ENCODE peak calls at places on chromosomes 6 and 20, in six cellular contexts. E, V, C, A, I and Z are unnamed samples.

GRCh38 chr6:34546551-34547321 is 9.4 kb downstream of the SPDEF start:
- DNase-seq in I (no peak), C (peak; percentile 21), A (no peak), E (no peak), V (peak; percentile 54), Z (no peak)

GRCh38 chr6:47180633-47181032 is 129.1 kb downstream of the TNFRSF21 start:
- DNase-seq in C (no peak), A (no peak), V (no peak), E (no peak), I (no peak), Z (no peak)

GRCh38 chr6:158409451-158409850 is 97.2 kb downstream of the TULP4 start:
- DNase-seq in C (peak; percentile 14), V (peak; percentile 41), E (no peak), A (no peak), I (no peak), Z (no peak)

GRCh38 chr6:20400476-20401402 is 940 bp upstream of the E2F3 start:
- DNase-seq in V (no peak), A (peak; percentile 84), E (no peak), I (no peak), C (peak; percentile 14), Z (peak; percentile 77)

GRCh38 chr6:168699631-168700315 is 258.8 kb downstream of the SMOC2 start:
- DNase-seq in C (no peak), E (peak; percentile 21), I (no peak), V (peak; percentile 78), A (no peak), Z (no peak)

GRCh38 chr20:10359621-10360040 is 74.4 kb downstream of the MKKS start:
- DNase-seq in V (no peak), E (no peak), I (no peak), A (no peak), C (no peak), Z (no peak)

GRCh38 chr6:106475280-106475679 is 114.8 kb downstream of the CRYBG1 start:
- DNase-seq in C (no peak), V (no peak), E (no peak), A (no peak), I (no peak), Z (no peak)

GRCh38 chr6:28597217-28597835 is 71.6 kb downstream of the GPX5 start:
- DNase-seq in E (no peak), I (no peak), V (no peak), C (no peak), A (peak; percentile 69), Z (no peak)

GRCh38 chr6:137094411-137095008 is 49.7 kb upstream of the IL20RA start:
- DNase-seq in E (peak; percentile 66), C (peak; percentile 70), I (no peak), A (peak; percentile 87), V (peak; percentile 38), Z (peak; percentile 71)

GRCh38 chr20:60857708-60858107 is 394.4 kb upstream of the CDH4 start:
- DNase-seq in E (no peak), A (no peak), I (no peak), C (no peak), V (no peak), Z (no peak)

DNA sequence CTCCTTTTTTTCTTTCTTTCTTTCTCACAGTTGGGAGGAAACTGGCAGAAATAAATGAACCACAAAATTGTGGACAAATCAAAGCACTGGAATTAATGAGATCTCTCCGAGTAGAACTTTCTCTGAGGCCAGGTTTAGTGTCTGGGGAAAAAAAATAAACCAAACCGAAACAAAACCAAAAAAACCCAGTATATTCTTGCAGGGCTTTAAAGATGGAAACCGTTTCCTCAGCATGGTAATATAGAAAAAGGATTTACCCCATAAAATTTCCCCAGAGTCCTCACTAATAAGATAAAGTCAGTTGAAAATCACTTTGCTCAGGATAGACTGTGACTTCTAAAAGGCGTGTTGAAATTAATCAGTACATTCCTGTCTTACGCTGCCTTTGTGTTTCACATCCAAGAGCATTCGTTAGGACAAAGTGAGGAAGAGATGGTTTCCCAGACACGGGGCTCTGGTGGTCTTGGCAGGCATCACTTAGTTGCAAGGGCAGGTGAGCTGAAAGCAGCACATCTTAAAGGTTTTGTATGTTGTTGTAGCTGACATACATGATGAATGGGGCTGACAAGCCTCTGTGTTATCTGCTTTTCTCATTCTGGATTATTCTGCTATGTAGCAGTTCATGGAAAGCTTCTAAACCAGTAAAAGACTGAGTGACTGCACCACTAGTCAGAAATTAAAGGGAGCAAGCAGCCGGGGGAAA is 85.1 kb upstream of the PRL start:
- DNase-seq in C (no peak), V (no peak), A (no peak), I (no peak), E (no peak), Z (no peak)
- H3K4me1 ChIP-seq in C (no peaks in the 10 kb centered on the region), V (no peaks in the 10 kb centered on the region), A (no peaks in the 10 kb centered on the region), I (no peaks in the 10 kb centered on the region), E (no peaks in the 10 kb centered on the region), Z (no peaks in the 10 kb centered on the region)

GRCh38 chr20:1211954-1212497 is 8.8 kb downstream of the C20orf202 start:
- DNase-seq in A (peak; percentile 32), E (no peak), C (no peak), V (no peak), I (no peak), Z (no peak)

GRCh38 chr20:1206749-1207148 is 3.5 kb downstream of the C20orf202 start:
- DNase-seq in C (no peak), A (no peak), E (no peak), I (no peak), V (no peak), Z (no peak)

GRCh38 chr20:1210501-1210900 is 7.2 kb downstream of the C20orf202 start:
- DNase-seq in E (no peak), A (no peak), I (no peak), C (no peak), V (no peak), Z (no peak)

GRCh38 chr20:1207293-1207884 is 4.1 kb downstream of the C20orf202 start:
- DNase-seq in C (no peak), E (no peak), V (no peak), I (no peak), A (no peak), Z (no peak)

GRCh38 chr20:1209447-1210387 is 6.5 kb downstream of the C20orf202 start:
- DNase-seq in E (no peak), I (no peak), V (no peak), A (peak; percentile 46), C (no peak), Z (no peak)
- TF ChIP-seq CTCF in E (no peak), I (no peak), V (no peak), A (peak; percentile 44), C (no peak), Z (no peak)

DNA sequence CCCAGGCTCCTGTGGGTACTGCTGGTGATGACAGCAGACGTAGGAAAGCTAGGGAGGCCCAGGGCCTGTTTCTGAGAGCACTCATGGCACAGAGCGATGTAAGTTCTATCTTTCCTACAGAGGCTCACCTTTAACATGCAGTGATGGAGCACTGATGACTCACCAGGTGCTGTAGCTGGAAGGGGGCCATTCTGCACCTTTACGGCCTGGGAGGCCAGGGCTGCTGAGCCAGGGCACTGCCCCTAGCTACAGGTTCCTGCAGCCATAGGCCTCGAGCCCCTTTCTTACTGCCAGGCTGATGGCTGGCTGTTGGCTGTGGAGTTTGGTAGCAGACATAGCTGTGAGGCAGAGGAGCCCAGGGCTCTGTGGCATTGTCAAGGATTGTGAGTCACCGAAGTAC is 31.1 kb upstream of the GPR6 start:
- DNase-seq in C (no peak), V (no peak), I (no peak), A (no peak), E (no peak), Z (no peak)
- H3K4me3 ChIP-seq in C (no peak overlapping the region), V (no peak overlapping the region), I (no peak overlapping the region), A (no peak overlapping the region), E (no peak overlapping the region), Z (no peak overlapping the region)

GRCh38 chr20:25529295-25529951 is 55.9 kb downstream of the NINL start:
- DNase-seq in C (no peak), E (no peak), I (no peak), V (no peak), A (no peak), Z (no peak)

GRCh38 chr20:25534845-25535244 is 50.5 kb downstream of the NINL start:
- DNase-seq in V (no peak), E (no peak), C (no peak), I (no peak), A (no peak), Z (no peak)

GRCh38 chr20:25532971-25533391 is 52.4 kb downstream of the NINL start:
- DNase-seq in E (no peak), C (no peak), A (no peak), I (no peak), V (no peak), Z (no peak)

GRCh38 chr20:25533920-25534700 is 51.2 kb downstream of the NINL start:
- DNase-seq in E (no peak), I (no peak), V (no peak), A (no peak), C (no peak), Z (no peak)

GRCh38 chr20:25532015-25532751 is 53.1 kb downstream of the NINL start:
- DNase-seq in C (no peak), A (peak; percentile 61), E (no peak), I (no peak), V (no peak), Z (peak; percentile 30)
- H3K4me1 ChIP-seq in C (peaks cover 33% of the 10 kb centered on the region), A (peaks cover 28% of the 10 kb centered on the region), E (no peaks in the 10 kb centered on the region), I (no peaks in the 10 kb centered on the region), V (peaks cover 10% of the 10 kb centered on the region), Z (peaks cover 30% of the 10 kb centered on the region)

DNA sequence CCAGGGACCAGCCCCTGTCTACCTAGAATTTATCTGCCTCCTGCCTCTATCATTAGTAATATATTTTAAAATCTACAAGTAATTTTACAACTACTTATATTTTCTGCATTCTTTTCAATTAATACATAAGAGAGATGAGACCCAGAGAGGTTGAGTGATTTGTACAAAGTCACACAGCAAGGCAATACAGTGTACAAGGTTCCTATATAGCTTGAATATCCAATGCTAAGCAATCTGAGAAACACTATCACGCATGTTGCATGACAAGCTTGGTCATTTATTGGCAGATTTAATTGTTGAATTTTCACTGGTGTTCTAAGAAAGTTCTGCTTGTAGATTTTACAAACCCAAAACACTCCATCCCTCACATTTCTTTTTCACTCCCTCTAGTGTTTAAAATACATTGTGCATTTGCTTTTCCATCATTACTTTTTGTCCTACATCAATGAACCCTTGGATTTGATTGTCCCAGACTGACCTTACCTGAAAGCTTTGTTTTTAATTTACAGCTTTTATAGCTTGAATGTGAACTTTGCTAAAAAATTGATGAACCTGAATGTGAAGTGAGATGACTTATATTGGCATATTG is 520.9 kb upstream of the CITED2 start:
- DNase-seq in E (no peak), I (no peak), C (no peak), V (no peak), A (no peak), Z (no peak)
- TF ChIP-seq CTCF in E (no peak), I (peak; percentile 26), C (peak; percentile 17), V (no peak), A (no peak), Z (peak; percentile 38)

GRCh38 chr20:3146732-3147341 is 12.8 kb downstream of the FASTKD5 start:
- DNase-seq in E (no peak), I (no peak), V (no peak), A (no peak), C (no peak), Z (no peak)
- H3K4me3 ChIP-seq in E (no peak overlapping the region), I (no peak overlapping the region), V (no peak overlapping the region), A (no peak overlapping the region), C (no peak overlapping the region), Z (no peak overlapping the region)

GRCh38 chr6:30727920-30728605 is 7.9 kb downstream of the TUBB start:
- DNase-seq in A (no peak), I (no peak), V (no peak), E (no peak), C (no peak), Z (no peak)
- H3K4me1 ChIP-seq in A (peaks cover 2% of the 10 kb centered on the region), I (peaks cover 14% of the 10 kb centered on the region), V (no peaks in the 10 kb centered on the region), E (peaks cover 30% of the 10 kb centered on the region), C (peaks cover 37% of the 10 kb centered on the region), Z (peaks cover 33% of the 10 kb centered on the region)